ENCODE peak calls at places on chromosome 21, in nine cellular contexts. K is dorsolateral prefrontal cortex, X is pancreas, M is BJ, B is astrocyte of the spinal cord, H is uterus, W is breast epithelium, I is tibial nerve, L is nephron progenitor cell. E is an unnamed sample.
A peak's percentile ranks its signal among the peaks of the same experiment; 100 is the strongest.

GRCh38 chr21:29384608-29385359 is 86.1 kb downstream of the BACH1 start:
- DNase-seq in L (no peak), K (no peak), M (no peak), I (no peak), W (no peak), B (no peak), H (no peak), X (no peak), E (no peak)

GRCh38 chr21:43311303-43311817 is 115.6 kb downstream of the SIK1 start:
- DNase-seq in K (no peak), M (no peak), B (no peak), H (no peak), W (no peak), I (no peak), L (no peak), X (peak; percentile 80), E (no peak)

GRCh38 chr21:34065015-34065414 is 8.4 kb upstream of the MRPS6 start:
- DNase-seq in W (no peak), K (no peak), I (no peak), M (no peak), L (no peak), X (no peak), H (no peak), B (no peak), E (no peak)

GRCh38 chr21:42862774-42863503 is 16.4 kb downstream of the WDR4 start:
- DNase-seq in H (no peak), I (no peak), K (no peak), L (no peak), M (no peak), W (no peak), B (no peak), X (no peak), E (no peak)

GRCh38 chr21:39502631-39503030 is 50.9 kb downstream of the SH3BGR start:
- DNase-seq in B (no peak), W (no peak), L (no peak), I (no peak), H (no peak), X (no peak), K (peak; percentile 70), M (no peak), E (no peak)

GRCh38 chr21:14058566-14058965 is 152.2 kb downstream of the LIPI start:
- DNase-seq in M (no peak), H (no peak), L (no peak), W (no peak), K (no peak), B (no peak), I (no peak), X (no peak), E (no peak)

GRCh38 chr21:28521932-28522826 is 470.5 kb downstream of the LTN1 start:
- DNase-seq in X (no peak), H (peak; percentile 30), I (no peak), L (no peak), M (no peak), B (peak; percentile 56), W (no peak), K (no peak), E (no peak)

GRCh38 chr21:16250282-16250681 is 520.5 kb downstream of the USP25 start:
- DNase-seq in L (no peak), M (no peak), X (no peak), H (no peak), K (no peak), I (no peak), B (no peak), W (no peak), E (no peak)

GRCh38 chr21:42614811-42615342 is 38.5 kb upstream of the PDE9A start:
- DNase-seq in M (no peak), H (peak; percentile 4), B (no peak), X (peak; percentile 25), L (peak; percentile 24), I (no peak), K (no peak), W (peak; percentile 74), E (no peak)

GRCh38 chr21:29726061-29726460 is 213.7 kb downstream of the GRIK1 start:
- DNase-seq in I (no peak), W (no peak), K (no peak), H (no peak), M (no peak), L (no peak), X (no peak), B (no peak), E (no peak)

GRCh38 chr21:26177187-26177586 is 6.6 kb upstream of the APP start:
- DNase-seq in W (peak; percentile 33), X (no peak), H (peak; percentile 24), M (no peak), B (peak; percentile 53), I (no peak), K (peak; percentile 43), L (no peak), E (no peak)

GRCh38 chr21:39057121-39057520 is 126.1 kb downstream of the PSMG1 start:
- DNase-seq in H (no peak), X (no peak), M (no peak), W (no peak), B (no peak), K (no peak), L (no peak), I (no peak), E (no peak)

GRCh38 chr21:14734191-14734590 is 188.1 kb upstream of the SAMSN1 start:
- DNase-seq in H (no peak), L (no peak), M (no peak), I (no peak), K (no peak), W (no peak), B (no peak), X (no peak), E (no peak)

GRCh38 chr21:25936776-25937175 is 202.0 kb downstream of the GABPA start:
- DNase-seq in H (no peak), L (no peak), I (no peak), M (no peak), K (no peak), W (no peak), B (peak; percentile 46), X (no peak), E (no peak)

GRCh38 chr21:35674895-35675470 is 385.3 kb downstream of the SETD4 start:
- DNase-seq in L (no peak), M (no peak), K (no peak), I (no peak), W (no peak), B (peak; percentile 34), X (peak; percentile 28), H (no peak), E (no peak)
- TF ChIP-seq CTCF in L (no peak), M (no peak), K (no peak), I (no peak), W (no peak), B (no peak), X (no peak), H (no peak), E (no peak)

GRCh38 chr21:37746849-37747248 is 169.4 kb downstream of the KCNJ6 start:
- DNase-seq in M (no peak), B (no peak), H (no peak), L (no peak), K (no peak), W (no peak), X (no peak), I (no peak), E (no peak)
- TF ChIP-seq CTCF in M (no peak), B (peak; percentile 14), H (no peak), L (no peak), K (no peak), W (no peak), X (no peak), I (no peak), E (no peak)

DNA sequence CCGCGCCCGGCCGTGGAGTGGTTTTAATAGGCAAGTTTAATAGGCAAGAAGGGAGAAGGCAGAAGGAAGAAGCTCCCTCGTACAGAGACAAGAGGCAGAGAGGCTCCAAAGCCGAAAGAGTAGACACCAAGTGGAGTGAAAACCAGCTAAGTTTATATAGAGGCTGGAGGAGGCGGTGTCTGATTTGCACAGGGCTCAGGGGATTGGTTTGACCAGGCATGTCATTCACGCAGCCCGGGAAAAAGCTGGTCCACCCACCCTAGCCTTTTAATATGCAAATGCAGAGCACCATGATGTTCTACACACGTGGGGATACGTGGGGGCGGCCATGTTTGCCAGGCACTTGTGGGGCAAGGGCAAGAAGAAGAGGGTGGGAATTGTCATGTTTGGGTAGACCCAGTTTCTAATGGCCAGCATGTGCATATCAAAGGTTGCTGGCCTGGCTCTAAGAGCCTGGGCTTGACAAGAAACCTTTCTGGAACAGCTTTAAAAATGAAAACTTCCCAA is 18.0 kb upstream of the SOD1 start:
- DNase-seq in K (no peak), B (no peak), I (no peak), W (no peak), M (no peak), X (no peak), L (no peak), H (no peak), E (no peak)
- TF ChIP-seq CTCF in K (no peak), B (no peak), I (no peak), W (no peak), M (no peak), X (no peak), L (no peak), H (no peak), E (no peak)

GRCh38 chr21:44982558-44983244 is 42.9 kb downstream of the SLX9 start:
- DNase-seq in X (no peak), M (no peak), H (no peak), I (no peak), B (peak; percentile 69), K (no peak), L (no peak), W (no peak), E (no peak)

GRCh38 chr21:44985441-44986401 is 45.9 kb downstream of the SLX9 start:
- DNase-seq in I (no peak), L (no peak), H (peak; percentile 12), M (no peak), B (no peak), K (no peak), W (no peak), X (no peak), E (no peak)

GRCh38 chr21:44984792-44985440 is 45.1 kb downstream of the SLX9 start:
- DNase-seq in I (no peak), K (no peak), M (no peak), H (no peak), L (no peak), W (no peak), B (no peak), X (no peak), E (no peak)

GRCh38 chr21:44984428-44984791 is 44.6 kb downstream of the SLX9 start:
- DNase-seq in H (no peak), B (no peak), L (no peak), K (no peak), I (no peak), X (no peak), W (no peak), M (no peak), E (no peak)

DNA sequence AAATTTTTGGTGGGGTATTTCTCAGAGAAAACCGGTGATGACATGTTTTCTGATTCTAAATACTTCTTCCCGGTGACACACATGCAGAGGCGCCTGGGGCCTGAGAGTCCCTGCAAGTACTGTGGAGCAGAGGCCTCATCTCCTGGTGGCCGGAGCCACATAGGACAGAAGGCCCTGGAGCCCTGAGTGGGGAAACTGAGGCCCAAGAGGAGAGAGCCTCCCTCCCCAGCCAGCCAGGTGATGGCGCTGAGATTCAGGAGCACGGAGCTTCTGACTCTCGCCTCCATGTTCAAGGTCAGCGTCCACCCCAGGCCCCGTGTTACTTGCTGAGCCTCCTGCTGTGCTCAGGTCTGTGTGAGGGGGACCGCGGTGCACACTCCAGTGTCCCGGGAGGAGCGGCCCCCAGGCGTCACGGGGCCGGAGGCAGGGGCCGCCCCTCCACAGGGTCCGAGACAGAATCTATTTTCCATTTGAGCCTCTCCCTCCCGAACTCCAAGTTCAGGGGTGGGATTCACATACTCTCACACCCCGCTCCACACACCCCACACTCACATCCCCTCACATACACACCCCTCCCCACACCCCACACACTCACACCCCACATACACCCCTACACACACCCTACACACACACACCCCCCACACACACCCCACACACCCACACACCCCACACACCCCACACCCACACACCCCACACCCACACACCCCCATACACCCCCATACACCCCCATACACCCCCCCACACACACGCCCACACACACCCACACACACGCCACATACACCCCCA is 43.8 kb downstream of the SLX9 start:
- DNase-seq in L (no peak), H (no peak), M (no peak), X (no peak), K (no peak), B (no peak), W (no peak), I (no peak), E (no peak)
- TF ChIP-seq CTCF in L (no peak), H (no peak), M (no peak), X (no peak), K (no peak), B (no peak), W (no peak), I (no peak), E (no peak)